ENCODE peak calls at places on chromosomes 4 and X, in six cellular contexts. U, K, J, I, G and D are unnamed samples.

GRCh38 chrX:149462849-149463248 is 42.3 kb downstream of the IDS start:
- DNase-seq in K (no peak), U (no peak), I (no peak), G (no peak), J (no peak), D (no peak)

GRCh38 chrX:31420711-31421151 is 348.9 kb upstream of the FTHL17 start:
- DNase-seq in I (no peak), U (no peak), G (no peak), K (no peak), J (no peak), D (peak; percentile 18)

GRCh38 chr4:139860435-139861024 is 194.9 kb downstream of the MGST2 start:
- DNase-seq in U (no peak), K (no peak), G (no peak), I (no peak), J (no peak), D (no peak)

GRCh38 chr4:124713213-124713592 is 671 bp upstream of the ANKRD50 start:
- DNase-seq in K (peak; percentile 76), I (peak; percentile 79), J (peak; percentile 63), U (peak; percentile 66), G (no peak), D (peak; percentile 85)

GRCh38 chrX:77415161-77415560 is 32.0 kb upstream of the FGF16 start:
- DNase-seq in I (no peak), K (no peak), J (no peak), U (no peak), G (no peak), D (no peak)

GRCh38 chrX:134236690-134237362 is at the start of gene CCDC160:
- DNase-seq in U (peak; percentile 24), G (no peak), K (peak; percentile 82), J (peak; percentile 83), I (peak; percentile 2), D (peak; percentile 56)

GRCh38 chrX:103779156-103779555 is 2.5 kb downstream of the PLP1 start:
- DNase-seq in K (peak; percentile 39), G (no peak), J (no peak), U (no peak), I (no peak), D (no peak)

GRCh38 chr4:4605849-4606248 is 64.0 kb upstream of the STX18 start:
- DNase-seq in J (no peak), G (no peak), K (no peak), I (no peak), U (no peak), D (no peak)

GRCh38 chr4:25667931-25668557 is 12.4 kb downstream of the SLC34A2 start:
- DNase-seq in K (no peak), J (no peak), U (no peak), I (peak; percentile 15), G (no peak), D (no peak)

GRCh38 chr4:3254302-3255131 is 5.6 kb downstream of the MSANTD1 start:
- DNase-seq in U (no peak), G (no peak), I (no peak), K (no peak), J (peak; percentile 40), D (no peak)

GRCh38 chrX:100368167-100368566 is 41.9 kb downstream of the PCDH19 start:
- DNase-seq in K (peak; percentile 21), I (peak; percentile 4), G (no peak), J (no peak), U (no peak), D (peak; percentile 4)

GRCh38 chr4:147620315-147620714 is 3.1 kb downstream of the TMEM184C start:
- DNase-seq in I (no peak), U (no peak), K (no peak), J (no peak), G (no peak), D (no peak)

GRCh38 chr4:122827258-122827887 is 742 bp downstream of the FGF2 start:
- DNase-seq in U (peak; percentile 65), I (no peak), J (no peak), K (peak; percentile 92), G (peak; percentile 8), D (no peak)

DNA sequence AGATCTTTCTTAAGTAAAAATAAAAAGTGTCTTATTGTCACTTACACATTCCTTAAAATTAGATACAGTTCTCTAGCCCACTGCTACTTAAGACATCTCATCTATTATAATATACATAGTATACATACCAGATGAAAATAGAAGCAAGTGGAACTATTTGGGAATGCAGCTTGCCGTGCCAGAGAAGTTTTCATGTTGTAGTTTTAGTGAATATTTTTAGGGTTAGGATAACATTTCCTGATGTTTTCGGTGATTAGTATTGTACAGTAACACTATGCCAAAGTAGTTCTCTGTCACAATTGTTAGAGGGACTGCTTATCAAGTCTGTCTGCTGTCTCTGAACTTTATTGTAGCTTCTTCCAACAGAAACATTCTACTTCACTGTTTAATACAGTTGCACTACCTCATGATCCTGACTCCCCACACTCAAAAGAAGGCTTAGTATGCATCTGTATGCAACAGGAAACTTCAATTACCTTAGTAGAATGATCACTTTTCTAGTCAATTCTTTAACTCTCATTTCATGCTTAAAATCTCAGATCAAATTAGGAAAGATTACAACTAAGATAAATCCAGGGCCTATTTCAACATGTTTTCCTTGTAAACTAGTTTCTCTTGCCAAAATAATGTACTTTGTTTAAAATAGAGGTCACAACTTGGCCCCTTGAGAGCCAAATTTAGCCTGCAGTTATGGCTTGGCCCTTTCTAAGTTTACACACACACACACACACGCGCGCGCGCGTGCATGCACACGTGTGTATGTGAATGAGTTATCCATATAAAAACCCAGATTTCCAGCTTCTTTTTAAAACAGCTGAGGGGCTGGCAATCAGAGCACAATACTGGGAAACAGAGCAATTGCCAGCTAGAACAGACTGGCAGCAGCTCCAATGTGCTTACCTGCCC is 42.3 kb upstream of the SRPX start:
- DNase-seq in I (no peak), J (no peak), K (no peak), G (no peak), U (no peak), D (no peak)
- TF ChIP-seq JUND in I (no peak), J (no peak), K (no peak), G (no peak), U (no peak), D (no peak)

DNA sequence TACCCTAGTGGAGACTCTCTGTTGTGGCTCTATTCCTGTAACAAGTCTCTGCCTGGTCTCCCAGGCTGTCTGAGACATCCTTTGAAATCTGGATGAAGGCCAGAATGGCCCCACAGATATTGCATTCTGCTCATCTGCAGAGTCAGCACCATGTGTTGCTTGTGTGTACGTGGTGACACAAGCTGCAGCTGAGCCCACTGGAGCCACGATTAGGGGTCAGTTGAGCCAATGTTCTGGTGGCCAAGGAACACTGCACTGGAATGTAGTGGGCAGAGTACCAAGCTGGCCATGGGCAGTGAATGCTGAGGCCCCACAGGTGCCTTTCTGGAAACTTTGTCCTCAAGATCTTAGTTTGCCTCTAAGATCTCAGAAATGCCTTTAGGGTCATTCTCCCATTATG is 29.3 kb downstream of the GRID2 start:
- DNase-seq in J (no peak), K (no peak), I (no peak), G (no peak), U (no peak), D (no peak)
- TF ChIP-seq JUND in J (no peak), K (no peak), I (no peak), G (no peak), U (no peak), D (no peak)

GRCh38 chrX:17596546-17597205 is 140.6 kb upstream of the SCML1 start:
- DNase-seq in K (no peak), I (no peak), J (no peak), G (no peak), U (no peak), D (no peak)

GRCh38 chrX:17596051-17596450 is 141.2 kb upstream of the SCML1 start:
- DNase-seq in I (no peak), U (no peak), J (no peak), G (no peak), K (no peak), D (no peak)

GRCh38 chrX:17601816-17602215 is 135.5 kb upstream of the SCML1 start:
- DNase-seq in I (no peak), U (no peak), G (no peak), J (no peak), K (no peak), D (no peak)

GRCh38 chrX:17595456-17596035 is 141.7 kb upstream of the SCML1 start:
- DNase-seq in J (no peak), K (no peak), U (no peak), I (no peak), G (no peak), D (no peak)

GRCh38 chrX:17597836-17598434 is 139.4 kb upstream of the SCML1 start:
- DNase-seq in J (no peak), K (peak; percentile 17), I (no peak), G (no peak), U (no peak), D (no peak)
- TF ChIP-seq JUND in J (no peak), K (no peak), I (no peak), G (no peak), U (no peak), D (no peak)

DNA sequence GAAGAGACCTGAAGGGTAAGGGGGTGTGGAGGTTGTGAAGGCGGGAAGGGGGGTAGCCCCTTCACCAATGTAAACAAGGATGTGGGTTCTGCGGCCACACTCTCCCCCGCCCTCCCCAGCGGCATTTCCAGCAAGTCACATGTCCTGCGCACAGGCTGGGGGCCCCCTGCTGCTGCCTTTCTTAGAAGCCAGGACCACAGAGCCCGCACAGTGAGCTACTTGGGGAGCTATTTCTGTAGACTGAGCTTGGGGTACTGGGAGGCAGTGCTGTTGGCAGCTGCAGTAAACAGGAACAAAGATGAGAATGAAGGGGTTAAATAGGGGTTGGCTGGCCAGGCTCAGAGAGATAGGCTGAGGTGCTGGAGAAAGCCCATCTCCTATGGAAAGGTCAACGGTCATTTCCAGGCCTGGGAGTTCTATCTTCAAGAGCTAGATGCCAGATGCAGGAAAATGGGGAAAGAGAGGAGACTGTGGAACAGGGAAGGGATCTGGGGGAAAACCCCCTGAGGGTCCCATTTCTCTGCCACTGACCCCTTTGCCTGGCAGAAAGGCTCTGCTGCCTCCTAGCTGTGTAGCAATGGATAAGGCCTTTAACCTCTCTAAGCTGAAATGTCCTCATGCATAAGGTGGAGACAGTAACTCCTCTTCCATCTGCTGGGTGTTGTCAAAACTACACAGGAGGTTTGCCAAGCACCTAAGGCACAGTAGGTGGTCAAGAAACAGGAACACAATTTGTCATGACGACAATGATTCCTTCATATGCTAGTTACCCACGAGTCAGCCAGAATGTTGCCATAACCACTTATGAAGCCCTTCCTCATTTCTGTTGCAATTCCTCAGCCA is 18.5 kb upstream of the PIM2 start:
- DNase-seq in G (peak; percentile 79), I (no peak), K (no peak), J (peak; percentile 52), U (peak; percentile 66), D (no peak)
- TF ChIP-seq JUND in G (no peak), I (no peak), K (no peak), J (no peak), U (peak; percentile 56), D (no peak)